ENCODE peak calls at places on chromosomes 4 and X, in six cellular contexts. C is HepG2, S is GM12891, V is H1, D is GM12878, O is K562. F is an unnamed sample.

GRCh38 chr4:129232627-129233337 is 136.8 kb downstream of the C4orf33 start:
- DNase-seq in V (no peak), C (no peak), O (no peak), S (no peak), D (no peak), F (no peak)

GRCh38 chrX:107710617-107711391 is 64.8 kb downstream of the TSC22D3 start:
- DNase-seq in C (peak; percentile 43), O (peak; percentile 76), V (no peak), D (peak; percentile 87), S (peak; percentile 30), F (peak; percentile 37)

GRCh38 chr4:144575181-144575580 is 70.8 kb upstream of the HHIP start:
- DNase-seq in S (no peak), V (no peak), O (no peak), C (no peak), D (no peak), F (no peak)

GRCh38 chr4:146640459-146641061 is 1.9 kb downstream of the POU4F2 start:
- DNase-seq in D (no peak), V (no peak), O (no peak), S (no peak), C (no peak), F (no peak)

GRCh38 chr4:127868196-127868595 is 12.5 kb upstream of the PLK4 start:
- DNase-seq in C (no peak), V (no peak), D (no peak), O (no peak), S (no peak), F (no peak)

GRCh38 chrX:83845397-83845796 is 15.5 kb upstream of the CYLC1 start:
- DNase-seq in D (no peak), C (peak; percentile 18), V (no peak), O (peak; percentile 13), S (no peak), F (peak; percentile 8)

GRCh38 chr4:97498875-97499274 is 644.4 kb downstream of the STPG2 start:
- DNase-seq in V (no peak), D (no peak), S (no peak), O (no peak), C (no peak), F (no peak)

GRCh38 chr4:85780664-85781063 is 305.7 kb downstream of the ARHGAP24 start:
- DNase-seq in S (no peak), C (no peak), D (no peak), V (no peak), O (no peak), F (no peak)

GRCh38 chrX:11293113-11293512 is at the start of gene AMELX:
- DNase-seq in D (no peak), C (no peak), S (no peak), V (no peak), O (no peak), F (no peak)

GRCh38 chr4:185755451-185755850 is 56.5 kb downstream of the SORBS2 start:
- DNase-seq in V (no peak), O (no peak), D (no peak), S (no peak), C (no peak), F (no peak)

GRCh38 chr4:88705805-88706518 is 8.3 kb upstream of the NAP1L5 start:
- DNase-seq in C (no peak), O (no peak), D (no peak), S (no peak), V (no peak), F (no peak)

GRCh38 chr4:18075823-18076433 is 54.4 kb upstream of the LCORL start:
- DNase-seq in D (no peak), V (peak; percentile 17), C (peak; percentile 56), S (no peak), O (peak; percentile 74), F (no peak)

GRCh38 chr4:154506253-154506652 is 14.7 kb upstream of the DCHS2 start:
- DNase-seq in C (peak; percentile 27), S (no peak), V (no peak), D (no peak), O (peak; percentile 72), F (no peak)

GRCh38 chrX:121103381-121103780 is 56.0 kb downstream of the GLUD2 start:
- DNase-seq in S (no peak), C (no peak), D (no peak), V (no peak), O (no peak), F (no peak)
- TF ChIP-seq TAF1 in S (no peak), C (no peak), D (no peak), V (no peak), O (no peak), F (no peak)

GRCh38 chrX:372856-373640 is 13.7 kb downstream of the PPP2R3B start:
- DNase-seq in O (no peak), D (no peak), C (no peak), S (no peak), V (no peak), F (no peak)

GRCh38 chrX:375181-376036 is 11.3 kb downstream of the PPP2R3B start:
- DNase-seq in S (no peak), O (no peak), C (no peak), D (no peak), V (no peak), F (no peak)

GRCh38 chrX:374566-374965 is 12.1 kb downstream of the PPP2R3B start:
- DNase-seq in C (no peak), O (no peak), V (no peak), D (no peak), S (no peak), F (no peak)

GRCh38 chrX:371907-372306 is 14.8 kb downstream of the PPP2R3B start:
- DNase-seq in C (no peak), O (peak; percentile 8), D (no peak), V (no peak), S (no peak), F (no peak)

GRCh38 chrX:373641-374471 is 12.9 kb downstream of the PPP2R3B start:
- DNase-seq in D (no peak), C (peak; percentile 27), V (no peak), O (no peak), S (peak; percentile 56), F (no peak)
- TF ChIP-seq POLR2AphosphoS5 in D (no peak), C (no peak), V (peak; percentile 30), O (no peak), S (no peak), F (no peak)

GRCh38 chr4:114223580-114223979 is 244.1 kb upstream of the ARSJ start:
- DNase-seq in S (no peak), D (no peak), V (no peak), C (no peak), O (no peak), F (no peak)
- TF ChIP-seq POLR2A in S (no peak), D (no peak), V (no peak), C (no peak), O (no peak), F (no peak)

DNA sequence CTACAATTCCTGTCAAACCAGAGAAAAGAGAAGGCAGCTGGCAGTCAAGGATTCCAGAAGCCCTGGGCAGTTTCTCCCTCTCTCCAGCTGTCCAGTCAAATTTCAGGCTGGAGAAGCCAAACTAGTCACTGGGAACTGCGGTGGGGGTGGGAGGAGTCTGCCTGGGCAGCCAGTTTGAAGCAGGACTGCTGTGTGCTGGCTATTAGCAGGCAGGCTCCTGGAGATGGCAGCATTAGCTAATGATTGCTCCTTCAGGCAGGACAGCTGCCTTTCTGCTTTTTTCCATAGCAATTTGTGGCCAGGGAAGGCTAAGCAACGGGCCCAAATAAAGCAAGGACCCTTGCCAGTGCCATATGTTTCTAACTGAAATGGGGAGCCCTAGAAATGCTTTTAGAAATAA is 44.7 kb upstream of the FGF13 start:
- DNase-seq in S (no peak), O (peak; percentile 8), C (no peak), V (peak; percentile 9), D (no peak), F (no peak)
- TF ChIP-seq TAF1 in S (no peak), O (no peak), C (no peak), V (no peak), D (no peak), F (no peak)

DNA sequence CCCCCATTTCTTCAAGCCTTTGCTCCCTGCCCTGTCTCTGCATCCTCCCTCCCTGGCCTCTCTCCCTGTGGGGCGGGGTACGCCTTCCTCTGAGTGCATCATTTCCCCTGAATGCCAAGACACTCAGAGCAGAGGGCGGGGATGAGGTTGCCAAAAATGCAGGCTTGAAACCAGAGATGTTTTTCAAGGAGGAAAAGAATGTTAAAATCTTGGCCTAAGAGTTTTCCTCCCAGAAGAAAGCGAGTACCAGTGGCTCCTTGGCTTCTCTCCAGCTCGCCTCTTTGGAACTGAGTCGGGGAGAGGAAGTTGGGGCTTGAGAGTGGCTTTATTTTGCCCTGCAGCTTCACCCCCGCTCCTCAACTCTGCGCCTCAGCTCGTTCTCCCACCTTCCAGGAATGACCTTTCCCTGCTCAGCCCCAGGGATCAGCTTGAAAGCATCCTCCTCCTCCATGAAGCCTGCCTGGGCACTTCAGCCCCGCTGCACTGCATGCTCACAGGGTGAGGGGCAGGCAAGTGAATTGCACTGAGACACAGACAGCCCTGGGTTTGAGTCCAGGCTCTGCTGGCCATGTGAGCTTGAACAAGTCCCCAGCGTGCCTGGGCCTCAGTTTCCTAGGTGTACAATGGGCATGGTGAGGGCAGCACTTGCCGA is 57.5 kb upstream of the SORCS2 start:
- DNase-seq in O (no peak), V (no peak), C (no peak), S (no peak), D (no peak), F (no peak)
- TF ChIP-seq POLR2AphosphoS5 in O (no peak), V (no peak), C (no peak), S (no peak), D (no peak), F (no peak)